ENCODE peak calls at places on chromosomes 4 and X, in four cellular contexts. Y, L, G and S are unnamed samples.
A peak's percentile ranks its signal among the peaks of the same experiment; 100 is the strongest.

GRCh38 chr4:94339779-94340178 is 2.9 kb downstream of the HPGDS start:
- DNase-seq in Y (no peak), L (no peak), G (peak; percentile 8), S (no peak)

GRCh38 chr4:3739577-3739976 is 26.6 kb upstream of the ADRA2C start:
- DNase-seq in Y (no peak), L (no peak), G (no peak), S (no peak)

GRCh38 chr4:47528651-47529050 is 43.6 kb downstream of the ATP10D start:
- DNase-seq in Y (no peak), L (peak; percentile 78), G (no peak), S (no peak)

GRCh38 chrX:154334496-154334895 is 38.9 kb downstream of the TKTL1 start:
- DNase-seq in Y (no peak), L (no peak), G (no peak), S (no peak)

GRCh38 chr4:8372506-8373070 is 67.9 kb downstream of the ACOX3 start:
- DNase-seq in Y (no peak), L (no peak), G (no peak), S (no peak)

GRCh38 chr4:18050448-18050847 is 28.9 kb upstream of the LCORL start:
- DNase-seq in Y (no peak), L (no peak), G (no peak), S (no peak)

GRCh38 chr4:154959756-154960155 is 178.7 kb downstream of the RBM46 start:
- DNase-seq in Y (no peak), L (no peak), G (no peak), S (no peak)

GRCh38 chrX:65581661-65582339 is 47.2 kb upstream of the LAS1L start:
- DNase-seq in Y (peak; percentile 49), L (peak; percentile 76), G (no peak), S (peak; percentile 51)

GRCh38 chr4:151242305-151242704 is 34.7 kb upstream of the PRSS48 start:
- DNase-seq in Y (no peak), L (no peak), G (no peak), S (no peak)

GRCh38 chrX:130100180-130100579 is 10.1 kb downstream of the ELF4 start:
- DNase-seq in Y (no peak), L (no peak), G (no peak), S (no peak)

GRCh38 chr4:66091801-66092200 is 421.5 kb upstream of the EPHA5 start:
- DNase-seq in Y (no peak), L (no peak), G (no peak), S (no peak)

GRCh38 chrX:10071451-10072163 is 85.2 kb upstream of the CLCN4 start:
- DNase-seq in Y (no peak), L (no peak), G (no peak), S (no peak)

GRCh38 chrX:143635915-143636314 is at the start of gene SLITRK4:
- DNase-seq in Y (no peak), L (no peak), G (no peak), S (no peak)

GRCh38 chr4:88841635-88842034 is 144.0 kb upstream of the NAP1L5 start:
- DNase-seq in Y (no peak), L (no peak), G (no peak), S (no peak)

GRCh38 chr4:77721073-77721472 is 98.1 kb downstream of the CNOT6L start:
- DNase-seq in Y (no peak), L (no peak), G (no peak), S (no peak)

GRCh38 chr4:40672528-40673522 is 43.2 kb upstream of the RBM47 start:
- DNase-seq in Y (no peak), L (peak; percentile 98), G (no peak), S (peak; percentile 81)

GRCh38 chrX:13691845-13692334 is 3.0 kb downstream of the RAB9A start:
- DNase-seq in Y (no peak), L (peak; percentile 7), G (no peak), S (no peak)